ENCODE peak calls at places on chromosomes 13 and 19, in seven cellular contexts. N is hepatic stellate cell, T is GM04504, A is kidney tubule cell, L is left ventricle myocardium inferior, U is GM18507, K is NCI-H82. B is an unnamed sample.

GRCh38 chr19:3029070-3029923 is at the start of gene TLE2:
- DNase-seq in U (no peak), A (no peak), T (no peak), L (no peak), N (no peak), K (no peak), B (no peak)

GRCh38 chr19:14871619-14872230 is 14.2 kb downstream of the OR7A17 start:
- DNase-seq in N (peak; percentile 8), A (peak; percentile 13), K (peak; percentile 31), U (no peak), T (no peak), L (no peak), B (peak; percentile 23)

GRCh38 chr19:5671600-5671999 is 8.7 kb downstream of the MICOS13 start:
- DNase-seq in N (no peak), A (no peak), T (no peak), L (peak; percentile 6), K (no peak), U (no peak), B (no peak)

GRCh38 chr19:16070366-16070990 is 5.8 kb upstream of the TPM4 start:
- DNase-seq in K (no peak), L (peak; percentile 46), T (no peak), U (no peak), N (no peak), A (peak; percentile 49), B (no peak)

GRCh38 chr19:41997121-41997850 is 3.3 kb upstream of the ATP1A3 start:
- DNase-seq in A (peak; percentile 28), K (no peak), N (peak; percentile 86), L (peak; percentile 47), T (no peak), U (no peak), B (no peak)

GRCh38 chr13:113105032-113105993 is at the start of gene F7:
- DNase-seq in K (peak; percentile 21), T (no peak), A (no peak), L (no peak), N (no peak), U (no peak), B (no peak)

GRCh38 chr19:40739871-40740703 is 10.2 kb downstream of the ACTMAP start:
- DNase-seq in T (no peak), A (no peak), L (no peak), K (no peak), N (no peak), U (no peak), B (no peak)

GRCh38 chr13:51714663-51715168 is 89.2 kb downstream of the DHRS12 start:
- DNase-seq in L (no peak), U (no peak), A (peak; percentile 75), K (no peak), T (no peak), N (no peak), B (peak; percentile 55)

GRCh38 chr13:26946675-26947342 is 186.2 kb upstream of the GPR12 start:
- DNase-seq in N (peak; percentile 64), A (peak; percentile 69), U (peak; percentile 22), L (no peak), K (peak; percentile 88), T (peak; percentile 17), B (peak; percentile 71)